ENCODE peak calls at places on chromosomes 12 and 14, in four cellular contexts. U is fibroblast of lung; L is A549; Q is stimulated activated CD8-positive, alpha-beta memory T cell treated with anti-CD3 and anti-CD28 coated beads, Interleukin-7, amount 100 ng/mL, for 24 hours. W is an unnamed sample.

GRCh38 chr12:31742891-31743290 is 14.1 kb upstream of the AMN1 start:
- DNase-seq in L (no peak), U (no peak), Q (no peak), W (no peak)

GRCh38 chr14:20327005-20327869 is 5.8 kb downstream of the CCNB1IP1 start:
- DNase-seq in Q (no peak), U (peak), L (peak), W (peak)

GRCh38 chr12:57626929-57627445 is 6.0 kb downstream of the B4GALNT1 start:
- DNase-seq in U (no peak), L (no peak), Q (no peak), W (no peak)

GRCh38 chr12:46126050-46126727 is 135.8 kb upstream of the SCAF11 start:
- DNase-seq in U (no peak), L (no peak), Q (no peak), W (no peak)

GRCh38 chr12:105221588-105222325 is 14.2 kb downstream of the APPL2 start:
- DNase-seq in L (no peak), U (no peak), Q (no peak), W (no peak)

GRCh38 chr14:52552063-52552988 is at the start of the genes GPR137C and TXNDC16:
- DNase-seq in U (peak), Q (peak), L (peak), W (peak)

GRCh38 chr14:90645842-90646443 is 170.3 kb downstream of the TTC7B start:
- DNase-seq in Q (no peak), L (peak), U (no peak), W (no peak)

GRCh38 chr12:90333939-90334338 is 621.0 kb downstream of the CCER1 start:
- DNase-seq in L (no peak), U (peak), Q (no peak), W (peak)

GRCh38 chr12:39619316-39619659 is 315 bp downstream of the ABCD2 start:
- DNase-seq in Q (no peak), U (no peak), L (no peak), W (no peak)

W was measured in foreskin fibroblast.